ENCODE peak calls at places on chromosomes 2 and 18, in four cellular contexts. H is right lobe of liver, V is upper lobe of left lung, Q is neural progenitor cell. F is an unnamed sample. For H3K36me3, the result is how much of the 10 kb centered on the place peaks cover.

GRCh38 chr2:40611196-40611595 is 159.3 kb upstream of the SLC8A1 start:
- DNase-seq in H (no peak), V (no peak), Q (no peak), F (no peak)

GRCh38 chr18:51342815-51343214 is 145.3 kb upstream of the MEX3C start:
- DNase-seq in H (no peak), V (no peak), Q (no peak), F (no peak)

GRCh38 chr18:78683191-78684010 is 296.2 kb upstream of the SALL3 start:
- DNase-seq in H (no peak), V (no peak), Q (no peak), F (no peak)

GRCh38 chr2:98519156-98519555 is 74.5 kb downstream of the INPP4A start:
- DNase-seq in H (no peak), V (no peak), Q (no peak), F (no peak)

GRCh38 chr2:2861666-2862240 is 515.9 kb downstream of the EIPR1 start:
- DNase-seq in H (no peak), V (no peak), Q (no peak), F (no peak)

GRCh38 chr18:77990131-77990530 is 740.5 kb downstream of the GALR1 start:
- DNase-seq in H (no peak), V (no peak), Q (no peak), F (no peak)

GRCh38 chr2:55112229-55113016 is 62.2 kb upstream of the RTN4 start:
- DNase-seq in H (no peak), V (no peak), Q (peak), F (peak)

GRCh38 chr18:59623456-59624383 is 73.5 kb downstream of the CCBE1 start:
- DNase-seq in H (no peak), V (no peak), Q (no peak), F (no peak)

GRCh38 chr2:60926751-60927568 is 45.6 kb downstream of the REL start:
- DNase-seq in H (no peak), V (peak), Q (no peak), F (no peak)

GRCh38 chr2:44912660-44913059 is 28.8 kb upstream of the SIX3 start:
- DNase-seq in H (no peak), V (no peak), Q (no peak), F (no peak)

GRCh38 chr2:220811952-220812570 is 760.0 kb downstream of the EPHA4 start:
- DNase-seq in H (no peak), V (no peak), Q (no peak), F (no peak)

GRCh38 chr2:206212673-206213513 is 53.2 kb downstream of the EEF1B2 start:
- DNase-seq in H (no peak), V (no peak), Q (no peak), F (no peak)

GRCh38 chr2:170711774-170712652 is 3.1 kb upstream of the SP5 start:
- DNase-seq in H (peak), V (no peak), Q (peak), F (no peak)

GRCh38 chr2:25324905-25325592 is 16.7 kb downstream of the DNMT3A start:
- DNase-seq in H (no peak), V (no peak), Q (no peak), F (peak)

GRCh38 chr2:156892449-156893335 is 364.8 kb upstream of the GALNT5 start:
- DNase-seq in H (no peak), V (no peak), Q (peak), F (no peak)

GRCh38 chr2:72273384-72273783 is 125.7 kb upstream of the CYP26B1 start:
- DNase-seq in H (no peak), V (no peak), Q (no peak), F (no peak)

GRCh38 chr2:208274748-208275147 is 8.7 kb downstream of the PIKFYVE start:
- DNase-seq in H (no peak), V (no peak), Q (no peak), F (no peak)

GRCh38 chr2:44817673-44818335 is 123.7 kb upstream of the SIX3 start:
- DNase-seq in H (no peak), V (no peak), Q (no peak), F (no peak)

GRCh38 chr2:229713371-229714079 is 830 bp downstream of the DNER start:
- DNase-seq in H (no peak), V (no peak), Q (peak), F (peak)

GRCh38 chr2:3638456-3638810 is 19.6 kb upstream of the ALLC start:
- DNase-seq in H (no peak), V (no peak), Q (no peak), F (peak)

GRCh38 chr2:224576098-224576715 is 9.0 kb downstream of the CUL3 start:
- DNase-seq in H (no peak), V (no peak), Q (no peak), F (no peak)

GRCh38 chr2:179302764-179303561 is 38.3 kb upstream of the SESTD1 start:
- DNase-seq in H (no peak), V (no peak), Q (no peak), F (no peak)

GRCh38 chr2:12918841-12919445 is 202.2 kb downstream of the TRIB2 start:
- DNase-seq in H (no peak), V (peak), Q (no peak), F (peak)

GRCh38 chr2:121289271-121289670 is 4.3 kb upstream of the TFCP2L1 start:
- DNase-seq in H (no peak), V (no peak), Q (no peak), F (no peak)

GRCh38 chr2:47299555-47299954 is 103.4 kb upstream of the MSH2 start:
- DNase-seq in H (no peak), V (peak), Q (no peak), F (no peak)

GRCh38 chr2:23566236-23567142 is 181.5 kb downstream of the KLHL29 start:
- DNase-seq in H (no peak), V (no peak), Q (peak), F (no peak)

GRCh38 chr2:112993831-112994230 is 11.4 kb upstream of the IL36A start:
- DNase-seq in H (peak), V (no peak), Q (no peak), F (no peak)

GRCh38 chr2:56240210-56240609 is 56.4 kb downstream of the CCDC85A start:
- DNase-seq in H (no peak), V (no peak), Q (no peak), F (no peak)

GRCh38 chr2:23203383-23203782 is 181.6 kb upstream of the KLHL29 start:
- DNase-seq in H (no peak), V (no peak), Q (no peak), F (no peak)

GRCh38 chr2:30030361-30030760 is 109.0 kb upstream of the ALK start:
- DNase-seq in H (no peak), V (no peak), Q (no peak), F (no peak)

GRCh38 chr2:49332415-49332814 is 178.1 kb upstream of the FSHR start:
- DNase-seq in H (no peak), V (no peak), Q (no peak), F (no peak)

GRCh38 chr2:201971516-201972228 is 62.0 kb upstream of the FZD7 start:
- DNase-seq in H (no peak), V (no peak), Q (no peak), F (peak)

GRCh38 chr2:86042256-86043168 is 63.2 kb downstream of the POLR1A start:
- DNase-seq in H (no peak), V (no peak), Q (no peak), F (no peak)

GRCh38 chr2:111200333-111200879 is 79.7 kb downstream of the BCL2L11 start:
- DNase-seq in H (no peak), V (no peak), Q (peak), F (no peak)

GRCh38 chr2:41867553-41867952 is 180.3 kb upstream of the PKDCC start:
- DNase-seq in H (no peak), V (no peak), Q (no peak), F (no peak)

DNA sequence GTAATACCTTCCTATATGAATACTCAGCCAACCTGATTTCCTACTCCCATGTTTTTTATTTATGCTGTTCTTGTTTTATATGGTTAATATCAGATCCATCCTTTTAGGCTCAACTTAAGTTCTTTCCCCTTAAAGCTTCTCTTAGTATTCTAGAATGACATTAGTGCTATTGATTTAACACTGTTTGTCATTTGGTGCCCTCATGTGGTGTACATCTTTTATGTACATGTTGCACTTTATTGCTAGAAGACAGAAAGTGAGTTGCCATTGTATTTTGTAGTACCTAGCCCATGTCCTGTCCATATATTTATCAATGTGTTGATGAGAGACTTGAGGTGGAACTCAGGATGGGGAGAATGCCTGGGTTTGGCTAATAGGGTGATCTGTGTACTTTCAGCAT is 2.5 kb downstream of the HTRA2 start:
- DNase-seq in H (no peak), V (no peak), Q (no peak), F (no peak)
- TF ChIP-seq CTCF in H (peak), V (peak), Q (no peak), F (peak)

GRCh38 chr2:162000466-162000865 is 73.5 kb downstream of the DPP4 start:
- DNase-seq in H (no peak), V (no peak), Q (no peak), F (no peak)
- H3K36me3 ChIP-seq in H (under half), V (under half), Q (under half), F (under half)

DNA sequence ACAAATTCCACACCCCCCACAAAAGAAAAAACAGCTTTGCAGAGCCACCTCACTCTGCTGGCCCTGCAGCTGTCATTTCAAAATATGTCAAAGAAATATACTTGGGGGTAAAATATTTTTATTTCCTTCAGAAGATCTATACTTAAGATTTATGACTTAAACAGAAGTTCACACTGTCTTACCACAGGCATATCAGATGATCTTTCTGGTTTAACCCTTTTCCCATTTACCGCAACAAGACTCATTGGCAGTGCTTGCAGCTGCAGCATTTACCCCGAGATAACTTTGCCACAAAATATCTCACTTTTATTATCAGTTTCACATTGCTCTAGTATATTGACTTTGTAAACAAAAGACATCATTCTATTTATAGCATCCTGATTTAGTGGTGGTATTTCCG is 21.6 kb upstream of the SLC35G4 start:
- DNase-seq in H (no peak), V (no peak), Q (no peak), F (no peak)
- H3K27ac ChIP-seq in H (no peak), V (no peak), Q (no peak), F (no peak)

GRCh38 chr2:177204417-177204816 is 8.2 kb upstream of the HNRNPA3 start:
- DNase-seq in H (no peak), V (no peak), Q (peak), F (no peak)
- TF ChIP-seq CTCF in H (no peak), V (no peak), Q (no peak), F (no peak)

GRCh38 chr2:233453916-233454315 is 99.6 kb downstream of the DGKD start:
- DNase-seq in H (no peak), V (no peak), Q (no peak), F (peak)
- H3K36me3 ChIP-seq in H (under half), V (under half), Q (under half), F (under half)

GRCh38 chr18:10878703-10879102 is 270.7 kb downstream of the PIEZO2 start:
- DNase-seq in H (no peak), V (no peak), Q (no peak), F (no peak)
- H3K27ac ChIP-seq in H (no peak), V (no peak), Q (no peak), F (no peak)

DNA sequence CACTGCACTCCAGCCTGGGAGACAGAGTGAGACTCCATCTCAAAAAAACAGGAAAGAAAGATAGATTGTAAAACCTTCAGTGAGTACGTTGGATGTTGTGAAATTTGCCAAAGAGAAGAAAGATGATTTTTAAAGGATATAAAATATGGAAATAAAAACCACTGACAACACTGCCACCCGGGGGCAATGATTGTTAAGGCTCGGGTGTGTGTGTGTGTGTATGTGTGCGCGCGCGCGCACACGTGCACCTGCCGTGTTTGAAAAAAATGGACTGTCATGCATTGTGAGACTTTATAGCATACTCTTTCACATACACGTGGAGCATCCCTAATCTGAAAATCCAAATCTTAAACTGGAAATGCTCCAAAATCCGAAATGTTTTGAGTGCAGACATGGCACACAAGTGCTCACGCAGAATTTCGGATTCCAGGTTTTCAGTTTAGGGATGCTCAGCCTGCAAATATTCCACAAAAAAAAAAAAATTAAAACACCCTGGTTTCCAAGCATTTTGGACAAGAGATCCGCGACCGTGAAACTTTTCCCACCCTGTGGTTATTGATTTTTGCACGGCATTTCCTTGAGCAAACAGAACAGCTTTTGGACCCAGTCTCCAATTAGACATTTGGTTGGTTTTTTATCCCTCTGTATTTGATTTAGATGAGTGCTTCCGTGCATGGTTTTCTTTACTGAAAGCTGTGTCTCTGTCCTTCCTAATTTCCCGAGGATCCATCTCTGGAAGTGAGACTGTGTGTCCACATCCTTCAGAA is 269.2 kb downstream of the AGAP1 start:
- DNase-seq in H (no peak), V (no peak), Q (no peak), F (no peak)
- TF ChIP-seq CTCF in H (no peak), V (no peak), Q (peak), F (no peak)

F was measured in kidney.